ENCODE peak calls at places on chromosome 4, in five cellular contexts. J is GM10248, N is HCT116, O is endothelial cell, H is OCI-M1. Z is an unnamed sample.
A peak's percentile ranks its signal among the peaks of the same experiment; 100 is the strongest.

GRCh38 chr4:125313497-125313896 is 1.3 kb upstream of the FAT4 start:
- DNase-seq in J (peak; percentile 50), N (peak; percentile 85), O (peak; percentile 72), H (peak; percentile 90), Z (no peak)

GRCh38 chr4:83548151-83548905 is 12.4 kb downstream of the GPAT3 start:
- DNase-seq in J (peak; percentile 54), N (peak; percentile 99), O (no peak), H (peak; percentile 92), Z (peak; percentile 86)

GRCh38 chr4:174255790-174256189 is 27.7 kb downstream of the FBXO8 start:
- DNase-seq in J (no peak), N (no peak), O (no peak), H (peak; percentile 84), Z (no peak)

GRCh38 chr4:188657365-188657764 is 518.1 kb downstream of the TRIML1 start:
- DNase-seq in J (no peak), N (no peak), O (no peak), H (no peak), Z (no peak)

GRCh38 chr4:128825226-128825625 is 15.7 kb downstream of the JADE1 start:
- DNase-seq in J (no peak), N (peak; percentile 38), O (no peak), H (no peak), Z (no peak)

GRCh38 chr4:41148292-41148691 is 66.0 kb downstream of the APBB2 start:
- DNase-seq in J (no peak), N (no peak), O (no peak), H (no peak), Z (no peak)

GRCh38 chr4:31918891-31919290 is 1198.7 kb downstream of the PCDH7 start:
- DNase-seq in J (no peak), N (no peak), O (no peak), H (peak; percentile 70), Z (no peak)

GRCh38 chr4:18049446-18049845 is 27.9 kb upstream of the LCORL start:
- DNase-seq in J (no peak), N (no peak), O (no peak), H (no peak), Z (no peak)

GRCh38 chr4:41478518-41478917 is 59.4 kb upstream of the LIMCH1 start:
- DNase-seq in J (no peak), N (no peak), O (no peak), H (no peak), Z (no peak)

GRCh38 chr4:139902328-139903217 is 237.0 kb downstream of the MGST2 start:
- DNase-seq in J (no peak), N (no peak), O (no peak), H (no peak), Z (no peak)

GRCh38 chr4:33323393-33323792 is 2603.2 kb downstream of the PCDH7 start:
- DNase-seq in J (no peak), N (no peak), O (no peak), H (no peak), Z (no peak)

GRCh38 chr4:4673070-4673469 is 131.2 kb upstream of the STX18 start:
- DNase-seq in J (no peak), N (peak; percentile 95), O (peak; percentile 28), H (peak; percentile 35), Z (no peak)

GRCh38 chr4:84032372-84032771 is 466.7 kb downstream of the NKX6-1 start:
- DNase-seq in J (no peak), N (no peak), O (no peak), H (peak; percentile 11), Z (no peak)

GRCh38 chr4:119300388-119301131 is 21.4 kb downstream of the FABP2 start:
- DNase-seq in J (peak; percentile 93), N (peak; percentile 91), O (peak; percentile 93), H (no peak), Z (peak; percentile 98)

Z was measured in cardiac septum.